ENCODE peak calls at places on chromosome 1, in five cellular contexts. R is aorta; A is Daoy; K is pancreas; C is CD4-positive, alpha-beta T cell. S is an unnamed sample.

GRCh38 chr1:109151146-109151545 is 37.2 kb downstream of the ELAPOR1 start:
- DNase-seq in R (no peak), K (peak), A (peak), C (no peak), S (no peak)

GRCh38 chr1:243903023-243903422 is 53.0 kb upstream of the AKT3 start:
- DNase-seq in K (no peak), R (no peak), C (no peak), A (no peak), S (no peak)

GRCh38 chr1:223618680-223619079 is 46.8 kb downstream of the CAPN8 start:
- DNase-seq in C (no peak), K (no peak), R (no peak), A (no peak), S (no peak)

GRCh38 chr1:154006136-154006535 is 15.6 kb downstream of the RPS27 start:
- DNase-seq in A (peak), R (no peak), C (no peak), K (no peak), S (no peak)

GRCh38 chr1:77534456-77534855 is 148.0 kb downstream of the ZZZ3 start:
- DNase-seq in R (no peak), A (no peak), C (no peak), K (no peak), S (no peak)

GRCh38 chr1:176696109-176696508 is 233.1 kb downstream of the PAPPA2 start:
- DNase-seq in A (no peak), C (no peak), R (no peak), K (peak), S (no peak)

GRCh38 chr1:226023735-226024134 is 24.6 kb upstream of the SDE2 start:
- DNase-seq in A (no peak), R (no peak), C (no peak), K (no peak), S (no peak)

GRCh38 chr1:187689137-187689536 is 860.4 kb downstream of the PLA2G4A start:
- DNase-seq in K (peak), C (no peak), A (no peak), R (no peak), S (no peak)

GRCh38 chr1:106986603-106987002 is 69.9 kb upstream of the PRMT6 start:
- DNase-seq in K (no peak), R (no peak), A (no peak), C (no peak), S (no peak)

GRCh38 chr1:47660622-47661021 is 222.8 kb downstream of the FOXD2 start:
- DNase-seq in C (no peak), A (no peak), K (no peak), R (no peak), S (no peak)

GRCh38 chr1:107683198-107683657 is 281.8 kb downstream of the VAV3 start:
- DNase-seq in C (no peak), K (no peak), R (no peak), A (no peak), S (no peak)

GRCh38 chr1:111538343-111539035 is 35.1 kb upstream of the ADORA3 start:
- DNase-seq in K (no peak), A (peak), C (no peak), R (no peak), S (no peak)

GRCh38 chr1:155024315-155024714 is 9.3 kb downstream of the DCST2 start:
- DNase-seq in A (no peak), R (no peak), C (no peak), K (no peak), S (no peak)